ENCODE peak calls at places on chromosomes 1 and 21, in nine cellular contexts. F is body of pancreas, K is GF-D8, N is PC-3, T is NCI-H2029 treated with DMSO at 0.1 percent for 48 hours, H is WTC11, J is AG10803, W is astrocyte of the spinal cord, E is COLO829. L is an unnamed sample.

GRCh38 chr1:241551759-241552638 is 19.8 kb downstream of the KMO start:
- DNase-seq in W (no peak), E (no peak), K (peak; percentile 83), H (no peak), J (no peak), F (peak; percentile 12), N (no peak), T (no peak), L (no peak)

GRCh38 chr1:28112388-28113311 is 24.2 kb upstream of the EYA3 start:
- DNase-seq in T (no peak), N (peak; percentile 93), W (peak; percentile 65), F (peak; percentile 15), K (peak; percentile 54), E (no peak), J (peak; percentile 52), H (peak; percentile 21), L (peak; percentile 60)

GRCh38 chr1:248824701-248825100 is 1.0 kb downstream of the SH3BP5L start:
- DNase-seq in E (no peak), J (no peak), H (no peak), F (no peak), K (no peak), W (no peak), N (no peak), T (no peak), L (no peak)

GRCh38 chr1:206490643-206491421 is 16.5 kb upstream of the RASSF5 start:
- DNase-seq in J (peak; percentile 58), N (no peak), K (no peak), E (no peak), H (no peak), W (peak; percentile 46), F (no peak), T (no peak), L (no peak)

GRCh38 chr21:35189077-35189863 is 140.2 kb upstream of the RUNX1 start:
- DNase-seq in W (peak; percentile 88), J (peak; percentile 95), H (no peak), K (no peak), E (no peak), N (no peak), T (no peak), F (peak; percentile 7), L (no peak)

GRCh38 chr1:31095985-31096384 is 30.5 kb upstream of the PUM1 start:
- DNase-seq in E (no peak), F (no peak), H (no peak), K (no peak), N (no peak), J (no peak), W (no peak), T (no peak), L (no peak)

GRCh38 chr1:180415985-180416633 is 86.3 kb downstream of the ACBD6 start:
- DNase-seq in T (peak; percentile 49), H (no peak), F (no peak), N (peak; percentile 53), E (peak; percentile 66), J (peak; percentile 44), K (peak; percentile 18), W (peak; percentile 48), L (peak; percentile 42)

GRCh38 chr1:59156031-59156430 is 140.9 kb upstream of the FGGY start:
- DNase-seq in F (no peak), K (no peak), W (no peak), E (no peak), H (no peak), J (peak; percentile 48), N (no peak), T (no peak), L (no peak)

GRCh38 chr1:219128957-219129356 is 44.7 kb upstream of the LYPLAL1 start:
- DNase-seq in F (no peak), N (peak; percentile 70), K (no peak), T (no peak), E (no peak), H (no peak), J (no peak), W (no peak), L (no peak)

GRCh38 chr21:43312751-43313169 is 114.2 kb downstream of the SIK1 start:
- DNase-seq in H (peak; percentile 47), F (peak; percentile 43), E (no peak), J (no peak), K (no peak), W (no peak), T (peak; percentile 8), N (no peak), L (no peak)

GRCh38 chr1:91828583-91829281 is 57.2 kb downstream of the TGFBR3 start:
- DNase-seq in H (no peak), W (no peak), J (no peak), E (no peak), N (no peak), T (peak; percentile 90), K (no peak), F (peak; percentile 72), L (no peak)

GRCh38 chr1:15188678-15189077 is 35.1 kb downstream of the TMEM51 start:
- DNase-seq in K (no peak), H (no peak), J (no peak), W (no peak), F (peak; percentile 4), E (no peak), T (no peak), N (no peak), L (no peak)

GRCh38 chr21:43686811-43687565 is 27.6 kb downstream of the RRP1B start:
- DNase-seq in F (no peak), T (no peak), K (no peak), E (no peak), H (no peak), J (no peak), N (no peak), W (no peak), L (no peak)

GRCh38 chr1:17119076-17119743 is at the start of gene PADI2:
- DNase-seq in K (peak; percentile 33), W (peak; percentile 35), F (peak; percentile 82), N (peak; percentile 76), T (peak; percentile 7), E (peak; percentile 60), H (peak; percentile 83), J (peak; percentile 13), L (peak; percentile 55)

GRCh38 chr1:88813474-88813873 is 77.9 kb downstream of the GTF2B start:
- DNase-seq in H (no peak), K (no peak), J (no peak), N (no peak), W (no peak), E (no peak), T (no peak), F (no peak), L (no peak)

GRCh38 chr1:96090134-96090533 is 631.5 kb upstream of the PTBP2 start:
- DNase-seq in J (no peak), E (no peak), F (peak; percentile 22), N (no peak), T (no peak), H (no peak), K (no peak), W (no peak), L (no peak)

GRCh38 chr1:74767490-74767889 is 34.5 kb downstream of the TYW3 start:
- DNase-seq in W (no peak), E (no peak), H (peak; percentile 54), J (peak; percentile 12), F (peak; percentile 10), K (no peak), N (peak; percentile 33), T (no peak), L (peak; percentile 73)

GRCh38 chr21:15051652-15052554 is 12.9 kb downstream of the NRIP1 start:
- DNase-seq in K (no peak), N (peak; percentile 61), J (no peak), E (no peak), H (no peak), F (no peak), W (no peak), T (no peak), L (no peak)

GRCh38 chr1:160376525-160377131 is 9.8 kb downstream of the NHLH1 start:
- DNase-seq in E (peak; percentile 86), F (peak; percentile 33), K (peak; percentile 29), J (peak; percentile 74), T (peak; percentile 60), N (peak; percentile 78), H (no peak), W (peak; percentile 68), L (peak; percentile 82)

GRCh38 chr1:20551945-20552727 is at the start of gene FAM43B:
- DNase-seq in H (peak; percentile 70), E (no peak), T (no peak), K (no peak), N (no peak), F (peak; percentile 43), J (no peak), W (no peak), L (no peak)

GRCh38 chr1:110875216-110875731 is 2.3 kb downstream of the CD53 start:
- DNase-seq in F (peak; percentile 9), J (no peak), E (no peak), W (no peak), T (peak; percentile 73), K (peak; percentile 64), N (no peak), H (no peak), L (no peak)

GRCh38 chr1:194442911-194443310 is 1256.5 kb upstream of the B3GALT2 start:
- DNase-seq in K (no peak), J (no peak), F (no peak), E (no peak), H (no peak), W (peak; percentile 0), N (no peak), T (no peak), L (no peak)

GRCh38 chr21:36915014-36915700 is 51.3 kb downstream of the HLCS start:
- DNase-seq in H (no peak), J (no peak), N (no peak), W (no peak), F (peak; percentile 91), K (no peak), E (no peak), T (no peak), L (no peak)

GRCh38 chr21:46667735-46668380 is 32.4 kb downstream of the PRMT2 start:
- DNase-seq in E (no peak), T (no peak), H (peak; percentile 57), J (peak; percentile 39), F (no peak), N (peak; percentile 19), K (peak; percentile 18), W (peak; percentile 39), L (no peak)

GRCh38 chr1:153749408-153750005 is 21.7 kb downstream of the INTS3 start:
- DNase-seq in W (peak; percentile 76), T (peak; percentile 72), H (peak; percentile 85), N (peak; percentile 92), K (peak; percentile 70), E (peak; percentile 96), J (peak; percentile 81), F (peak; percentile 87), L (peak; percentile 97)

GRCh38 chr1:228109962-228110488 is 926 bp upstream of the MRPL55 start:
- DNase-seq in T (no peak), H (no peak), E (no peak), J (peak; percentile 50), F (no peak), K (no peak), N (peak; percentile 30), W (no peak), L (no peak)

GRCh38 chr1:37455516-37455915 is 18.9 kb upstream of the ZC3H12A start:
- DNase-seq in J (no peak), E (no peak), K (no peak), N (no peak), W (no peak), T (no peak), H (no peak), F (no peak), L (no peak)

GRCh38 chr1:182387566-182387965 is 4.0 kb downstream of the GLUL start:
- DNase-seq in T (no peak), E (no peak), H (no peak), J (no peak), K (no peak), N (no peak), W (no peak), F (no peak), L (no peak)

L was measured in SK-MEL-5.